ENCODE peak calls at places on chromosomes 7 and 10, in five cellular contexts. One of them, this sample, is unnamed.

GRCh38 chr7:137488038-137488437 is 144.5 kb upstream of the PTN start:
- DNase-seq in CD8-positive, alpha-beta memory T cell: no peak
- DNase-seq in mammary epithelial cell: no peak
- DNase-seq in HCT116: no peak
- DNase-seq in CD8-positive, alpha-beta T cell: no peak
- DNase-seq in this sample: no peak

GRCh38 chr10:13971586-13972475 is 358.9 kb downstream of the FRMD4A start:
- DNase-seq in mammary epithelial cell: no peak
- DNase-seq in CD8-positive, alpha-beta memory T cell: no peak
- DNase-seq in HCT116: no peak
- DNase-seq in CD8-positive, alpha-beta T cell: no peak
- DNase-seq in this sample: peak; percentile 57

GRCh38 chr10:43854042-43854441 is 205.4 kb upstream of the ZNF32 start:
- DNase-seq in CD8-positive, alpha-beta T cell: no peak
- DNase-seq in mammary epithelial cell: peak; percentile 50
- DNase-seq in CD8-positive, alpha-beta memory T cell: no peak
- DNase-seq in HCT116: peak; percentile 35
- DNase-seq in this sample: peak; percentile 34

GRCh38 chr10:23439452-23439919 is 611 bp downstream of the OTUD1 start:
- DNase-seq in HCT116: no peak
- DNase-seq in mammary epithelial cell: no peak
- DNase-seq in CD8-positive, alpha-beta T cell: no peak
- DNase-seq in CD8-positive, alpha-beta memory T cell: no peak
- DNase-seq in this sample: peak; percentile 59

GRCh38 chr7:27112960-27113949 is 10.8 kb upstream of the HOXA2 start:
- DNase-seq in CD8-positive, alpha-beta memory T cell: no peak
- DNase-seq in mammary epithelial cell: peak; percentile 85
- DNase-seq in CD8-positive, alpha-beta T cell: no peak
- DNase-seq in HCT116: peak; percentile 60
- DNase-seq in this sample: no peak

GRCh38 chr7:44964831-44965440 is 13.9 kb downstream of the MYO1G start:
- DNase-seq in mammary epithelial cell: no peak
- DNase-seq in CD8-positive, alpha-beta T cell: no peak
- DNase-seq in CD8-positive, alpha-beta memory T cell: peak; percentile 47
- DNase-seq in HCT116: no peak
- DNase-seq in this sample: no peak

GRCh38 chr7:25002826-25003225 is 22.8 kb upstream of the OSBPL3 start:
- DNase-seq in CD8-positive, alpha-beta memory T cell: no peak
- DNase-seq in CD8-positive, alpha-beta T cell: no peak
- DNase-seq in HCT116: no peak
- DNase-seq in mammary epithelial cell: no peak
- DNase-seq in this sample: no peak

GRCh38 chr7:103117465-103117864 is 31.4 kb downstream of the NAPEPLD start:
- DNase-seq in HCT116: no peak
- DNase-seq in CD8-positive, alpha-beta T cell: no peak
- DNase-seq in mammary epithelial cell: no peak
- DNase-seq in CD8-positive, alpha-beta memory T cell: no peak
- DNase-seq in this sample: no peak

GRCh38 chr7:30285531-30286284 is 1.3 kb downstream of the ZNRF2 start:
- DNase-seq in mammary epithelial cell: peak; percentile 72
- DNase-seq in CD8-positive, alpha-beta memory T cell: peak; percentile 76
- DNase-seq in HCT116: no peak
- DNase-seq in CD8-positive, alpha-beta T cell: peak; percentile 17
- DNase-seq in this sample: peak; percentile 35

GRCh38 chr7:73652541-73652949 is 15.1 kb upstream of the VPS37D start:
- DNase-seq in mammary epithelial cell: no peak
- DNase-seq in HCT116: no peak
- DNase-seq in CD8-positive, alpha-beta T cell: no peak
- DNase-seq in CD8-positive, alpha-beta memory T cell: no peak
- DNase-seq in this sample: no peak

GRCh38 chr7:41567350-41568114 is 135.4 kb downstream of the INHBA start:
- DNase-seq in mammary epithelial cell: peak; percentile 42
- DNase-seq in CD8-positive, alpha-beta T cell: no peak
- DNase-seq in HCT116: no peak
- DNase-seq in CD8-positive, alpha-beta memory T cell: no peak
- DNase-seq in this sample: no peak

GRCh38 chr7:90931996-90932912 is 332.0 kb upstream of the FZD1 start:
- DNase-seq in mammary epithelial cell: no peak
- DNase-seq in CD8-positive, alpha-beta T cell: no peak
- DNase-seq in HCT116: no peak
- DNase-seq in CD8-positive, alpha-beta memory T cell: no peak
- DNase-seq in this sample: peak; percentile 17

GRCh38 chr7:43586251-43586900 is 3.5 kb downstream of the STK17A start:
- DNase-seq in CD8-positive, alpha-beta memory T cell: no peak
- DNase-seq in mammary epithelial cell: peak; percentile 89
- DNase-seq in HCT116: no peak
- DNase-seq in CD8-positive, alpha-beta T cell: no peak
- DNase-seq in this sample: no peak

GRCh38 chr7:43164757-43165156 is 52.3 kb downstream of the HECW1 start:
- DNase-seq in HCT116: peak; percentile 39
- DNase-seq in CD8-positive, alpha-beta memory T cell: no peak
- DNase-seq in CD8-positive, alpha-beta T cell: no peak
- DNase-seq in mammary epithelial cell: peak; percentile 99
- DNase-seq in this sample: peak; percentile 86

GRCh38 chr10:31757374-31757773 is 171.3 kb downstream of the ARHGAP12 start:
- DNase-seq in CD8-positive, alpha-beta memory T cell: peak; percentile 47
- DNase-seq in CD8-positive, alpha-beta T cell: no peak
- DNase-seq in HCT116: no peak
- DNase-seq in mammary epithelial cell: no peak
- DNase-seq in this sample: no peak

GRCh38 chr7:41051525-41051924 is 651.4 kb downstream of the INHBA start:
- DNase-seq in mammary epithelial cell: no peak
- DNase-seq in CD8-positive, alpha-beta T cell: no peak
- DNase-seq in CD8-positive, alpha-beta memory T cell: no peak
- DNase-seq in HCT116: no peak
- DNase-seq in this sample: no peak

GRCh38 chr7:142802301-142802700 is 31.5 kb downstream of the PRSS2 start:
- DNase-seq in CD8-positive, alpha-beta T cell: no peak
- DNase-seq in CD8-positive, alpha-beta memory T cell: no peak
- DNase-seq in HCT116: no peak
- DNase-seq in mammary epithelial cell: no peak
- DNase-seq in this sample: no peak

GRCh38 chr10:9957352-9957751 is 1060.3 kb upstream of the CELF2 start:
- DNase-seq in CD8-positive, alpha-beta T cell: no peak
- DNase-seq in HCT116: no peak
- DNase-seq in CD8-positive, alpha-beta memory T cell: no peak
- DNase-seq in mammary epithelial cell: no peak
- DNase-seq in this sample: peak; percentile 71

GRCh38 chr7:142913051-142913450 is 20.5 kb downstream of the TRPV5 start:
- DNase-seq in mammary epithelial cell: no peak
- DNase-seq in HCT116: no peak
- DNase-seq in CD8-positive, alpha-beta T cell: no peak
- DNase-seq in CD8-positive, alpha-beta memory T cell: no peak
- DNase-seq in this sample: no peak

GRCh38 chr7:79425665-79426064 is 27.8 kb downstream of the MAGI2 start:
- DNase-seq in HCT116: no peak
- DNase-seq in mammary epithelial cell: no peak
- DNase-seq in CD8-positive, alpha-beta T cell: no peak
- DNase-seq in CD8-positive, alpha-beta memory T cell: no peak
- DNase-seq in this sample: no peak

GRCh38 chr10:86960003-86960862 is 1.8 kb downstream of the SNCG start:
- DNase-seq in HCT116: peak; percentile 64
- DNase-seq in CD8-positive, alpha-beta memory T cell: peak; percentile 47
- DNase-seq in mammary epithelial cell: peak; percentile 49
- DNase-seq in CD8-positive, alpha-beta T cell: no peak
- DNase-seq in this sample: peak; percentile 85

GRCh38 chr10:12839941-12840611 is 161.4 kb downstream of the CCDC3 start:
- DNase-seq in CD8-positive, alpha-beta memory T cell: no peak
- DNase-seq in CD8-positive, alpha-beta T cell: no peak
- DNase-seq in mammary epithelial cell: no peak
- DNase-seq in HCT116: no peak
- DNase-seq in this sample: no peak

GRCh38 chr10:42491001-42491592 is 147.3 kb downstream of the ZNF33B start:
- DNase-seq in HCT116: no peak
- DNase-seq in CD8-positive, alpha-beta T cell: no peak
- DNase-seq in CD8-positive, alpha-beta memory T cell: no peak
- DNase-seq in mammary epithelial cell: peak; percentile 43
- DNase-seq in this sample: no peak

GRCh38 chr10:135601-136464 is 578 bp downstream of the ZMYND11 start:
- DNase-seq in CD8-positive, alpha-beta T cell: peak; percentile 31
- DNase-seq in mammary epithelial cell: peak; percentile 53
- DNase-seq in CD8-positive, alpha-beta memory T cell: peak; percentile 77
- DNase-seq in HCT116: no peak
- DNase-seq in this sample: peak; percentile 59

GRCh38 chr10:134743-135600 is at the start of gene ZMYND11:
- DNase-seq in CD8-positive, alpha-beta memory T cell: peak; percentile 77
- DNase-seq in mammary epithelial cell: peak; percentile 60
- DNase-seq in HCT116: no peak
- DNase-seq in CD8-positive, alpha-beta T cell: peak; percentile 46
- DNase-seq in this sample: peak; percentile 78

GRCh38 chr10:137606-138005 is 2.4 kb downstream of the ZMYND11 start:
- DNase-seq in mammary epithelial cell: peak; percentile 67
- DNase-seq in CD8-positive, alpha-beta T cell: no peak
- DNase-seq in HCT116: no peak
- DNase-seq in CD8-positive, alpha-beta memory T cell: no peak
- DNase-seq in this sample: no peak

GRCh38 chr10:137031-137430 is 1.8 kb downstream of the ZMYND11 start:
- DNase-seq in mammary epithelial cell: peak; percentile 21
- DNase-seq in HCT116: peak; percentile 35
- DNase-seq in CD8-positive, alpha-beta T cell: no peak
- DNase-seq in CD8-positive, alpha-beta memory T cell: peak; percentile 54
- DNase-seq in this sample: peak; percentile 22

DNA sequence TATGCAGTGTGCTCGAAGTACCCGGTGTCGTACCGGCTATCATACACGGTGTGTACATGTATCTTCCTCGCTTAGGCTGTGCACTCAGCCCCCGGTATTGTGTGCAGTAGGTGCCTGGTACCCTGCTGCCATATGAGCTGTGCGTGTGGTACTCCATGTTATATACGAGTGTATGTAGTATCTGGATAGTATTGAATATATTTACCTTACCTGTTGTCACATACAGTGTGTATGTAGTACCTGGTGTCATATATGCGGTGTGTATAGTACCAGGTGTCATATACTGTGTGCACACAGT is 1.2 kb downstream of the ZMYND11 start:
- DNase-seq in CD8-positive, alpha-beta T cell: no peak
- DNase-seq in mammary epithelial cell: no peak
- DNase-seq in HCT116: no peak
- DNase-seq in CD8-positive, alpha-beta memory T cell: no peak
- DNase-seq in this sample: no peak
- H3K4me1 ChIP-seq in CD8-positive, alpha-beta T cell: peaks cover 28% of the 10 kb centered on the region
- H3K4me1 ChIP-seq in mammary epithelial cell: peaks cover 31% of the 10 kb centered on the region
- H3K4me1 ChIP-seq in HCT116: peaks cover 36% of the 10 kb centered on the region
- H3K4me1 ChIP-seq in CD8-positive, alpha-beta memory T cell: peaks cover 24% of the 10 kb centered on the region
- H3K4me1 ChIP-seq in this sample: peaks cover 17% of the 10 kb centered on the region

DNA sequence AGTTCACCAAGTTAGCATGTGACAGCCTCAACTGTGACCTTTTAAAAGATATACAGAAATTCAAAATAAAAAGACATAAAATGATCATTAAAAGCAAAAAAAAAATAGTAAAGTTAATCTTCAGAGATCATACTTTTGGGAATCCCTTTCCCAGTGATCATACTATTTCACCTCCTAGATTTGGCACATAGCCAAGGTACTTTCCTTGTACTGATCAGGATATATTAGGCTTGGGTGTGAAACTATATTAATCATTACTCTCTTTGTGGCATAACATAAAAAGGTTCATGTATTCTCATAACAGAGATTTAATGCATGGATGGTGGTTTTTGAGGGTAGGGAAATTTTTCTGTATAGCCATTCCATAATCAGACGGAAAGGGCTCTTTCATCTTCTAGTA is 109.6 kb upstream of the ZWINT start:
- DNase-seq in mammary epithelial cell: no peak
- DNase-seq in CD8-positive, alpha-beta memory T cell: no peak
- DNase-seq in HCT116: no peak
- DNase-seq in CD8-positive, alpha-beta T cell: no peak
- DNase-seq in this sample: no peak
- H3K27ac ChIP-seq in mammary epithelial cell: no peak overlapping the region
- H3K27ac ChIP-seq in CD8-positive, alpha-beta memory T cell: no peak overlapping the region
- H3K27ac ChIP-seq in HCT116: no peak overlapping the region
- H3K27ac ChIP-seq in CD8-positive, alpha-beta T cell: no peak overlapping the region
- H3K27ac ChIP-seq in this sample: no peak overlapping the region

GRCh38 chr10:68103237-68103866 is 5.9 kb upstream of the MYPN start:
- DNase-seq in HCT116: no peak
- DNase-seq in CD8-positive, alpha-beta T cell: no peak
- DNase-seq in CD8-positive, alpha-beta memory T cell: no peak
- DNase-seq in mammary epithelial cell: no peak
- DNase-seq in this sample: no peak

GRCh38 chr10:68107651-68108449 is 1.4 kb upstream of the MYPN start:
- DNase-seq in CD8-positive, alpha-beta memory T cell: no peak
- DNase-seq in mammary epithelial cell: no peak
- DNase-seq in HCT116: no peak
- DNase-seq in CD8-positive, alpha-beta T cell: no peak
- DNase-seq in this sample: no peak

GRCh38 chr10:68103867-68104255 is 5.4 kb upstream of the MYPN start:
- DNase-seq in CD8-positive, alpha-beta T cell: no peak
- DNase-seq in HCT116: no peak
- DNase-seq in CD8-positive, alpha-beta memory T cell: no peak
- DNase-seq in mammary epithelial cell: no peak
- DNase-seq in this sample: no peak

GRCh38 chr10:68106656-68107055 is 2.6 kb upstream of the MYPN start:
- DNase-seq in HCT116: no peak
- DNase-seq in CD8-positive, alpha-beta T cell: no peak
- DNase-seq in CD8-positive, alpha-beta memory T cell: no peak
- DNase-seq in mammary epithelial cell: peak; percentile 89
- DNase-seq in this sample: no peak

DNA sequence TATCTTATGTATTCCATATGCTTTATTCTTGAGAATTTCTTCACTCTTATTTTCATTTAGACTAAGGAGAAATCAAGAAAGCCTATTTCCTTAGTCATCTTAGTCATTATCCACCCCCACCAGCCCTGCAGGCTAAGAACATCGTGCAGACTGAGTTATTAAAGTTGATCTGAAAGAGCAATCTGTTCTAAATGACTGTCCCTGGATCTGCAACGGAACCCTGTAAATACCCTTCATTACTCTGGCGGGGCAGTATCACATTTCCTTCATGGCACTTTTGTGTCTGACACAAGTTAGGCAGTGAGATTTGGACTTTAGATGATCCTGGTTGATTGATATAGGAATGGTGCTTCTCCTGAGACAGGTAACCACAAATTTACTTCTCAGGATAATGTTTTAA is 3.5 kb upstream of the MYPN start:
- DNase-seq in HCT116: no peak
- DNase-seq in CD8-positive, alpha-beta memory T cell: no peak
- DNase-seq in CD8-positive, alpha-beta T cell: no peak
- DNase-seq in mammary epithelial cell: peak; percentile 75
- DNase-seq in this sample: peak; percentile 18
- H3K4me3 ChIP-seq in HCT116: peak overlapping the region; percentile 16
- H3K4me3 ChIP-seq in CD8-positive, alpha-beta memory T cell: no peak overlapping the region
- H3K4me3 ChIP-seq in CD8-positive, alpha-beta T cell: no peak overlapping the region
- H3K4me3 ChIP-seq in mammary epithelial cell: peak overlapping the region; percentile 52
- H3K4me3 ChIP-seq in this sample: no peak overlapping the region

GRCh38 chr7:130907439-130907838 is 173.4 kb upstream of the KLF14 start:
- DNase-seq in CD8-positive, alpha-beta memory T cell: no peak
- DNase-seq in HCT116: no peak
- DNase-seq in mammary epithelial cell: no peak
- DNase-seq in CD8-positive, alpha-beta T cell: no peak
- DNase-seq in this sample: no peak

GRCh38 chr7:130909881-130910672 is 176.1 kb upstream of the KLF14 start:
- DNase-seq in CD8-positive, alpha-beta memory T cell: no peak
- DNase-seq in mammary epithelial cell: no peak
- DNase-seq in HCT116: no peak
- DNase-seq in CD8-positive, alpha-beta T cell: no peak
- DNase-seq in this sample: no peak

GRCh38 chr7:130910949-130911944 is 177.2 kb upstream of the KLF14 start:
- DNase-seq in HCT116: no peak
- DNase-seq in CD8-positive, alpha-beta memory T cell: no peak
- DNase-seq in mammary epithelial cell: peak; percentile 65
- DNase-seq in CD8-positive, alpha-beta T cell: no peak
- DNase-seq in this sample: no peak

GRCh38 chr7:130908345-130909160 is 174.5 kb upstream of the KLF14 start:
- DNase-seq in CD8-positive, alpha-beta T cell: no peak
- DNase-seq in HCT116: no peak
- DNase-seq in CD8-positive, alpha-beta memory T cell: no peak
- DNase-seq in mammary epithelial cell: no peak
- DNase-seq in this sample: no peak

GRCh38 chr7:130909161-130909836 is 175.3 kb upstream of the KLF14 start:
- DNase-seq in HCT116: no peak
- DNase-seq in CD8-positive, alpha-beta T cell: no peak
- DNase-seq in CD8-positive, alpha-beta memory T cell: no peak
- DNase-seq in mammary epithelial cell: no peak
- DNase-seq in this sample: no peak
- H3K4me1 ChIP-seq in HCT116: peaks cover 99% of the 10 kb centered on the region
- H3K4me1 ChIP-seq in CD8-positive, alpha-beta T cell: peaks cover 43% of the 10 kb centered on the region
- H3K4me1 ChIP-seq in CD8-positive, alpha-beta memory T cell: peaks cover 53% of the 10 kb centered on the region
- H3K4me1 ChIP-seq in mammary epithelial cell: peaks cover 48% of the 10 kb centered on the region
- H3K4me1 ChIP-seq in this sample: no peaks in the 10 kb centered on the region